ENCODE peak calls at places on chromosome 22, in five cellular contexts. A is stomach, K is fibroblast of mammary gland, S is GM13977, Z is cardiac muscle cell. C is an unnamed sample.

GRCh38 chr22:19492504-19493174 is 12.9 kb downstream of the CDC45 start:
- DNase-seq in A (no peak), Z (no peak), K (no peak), S (no peak), C (no peak)

GRCh38 chr22:24383061-24383460 is 44.3 kb upstream of the ADORA2A start:
- DNase-seq in Z (no peak), K (no peak), A (no peak), S (no peak), C (no peak)

GRCh38 chr22:17368727-17369552 is at the start of gene CECR2:
- DNase-seq in S (peak), Z (peak), A (no peak), K (no peak), C (no peak)

GRCh38 chr22:25548866-25549464 is 15.5 kb upstream of the GRK3 start:
- DNase-seq in Z (no peak), S (no peak), A (no peak), K (no peak), C (no peak)

GRCh38 chr22:20013382-20013871 is 3.2 kb downstream of the ARVCF start:
- DNase-seq in A (peak), Z (peak), S (peak), K (peak), C (peak)

GRCh38 chr22:47030143-47030641 is 267.7 kb downstream of the TBC1D22A start:
- DNase-seq in S (no peak), K (peak), Z (no peak), A (no peak), C (no peak)

GRCh38 chr22:19121631-19122142 is 525 bp downstream of the DGCR2 start:
- DNase-seq in S (peak), K (no peak), A (peak), Z (peak), C (peak)

GRCh38 chr22:24187731-24188644 is 6.7 kb downstream of the SUSD2 start:
- DNase-seq in Z (no peak), S (no peak), K (no peak), A (no peak), C (no peak)

GRCh38 chr22:30694638-30695350 is at the start of gene OSBP2:
- DNase-seq in K (no peak), A (peak), S (peak), Z (peak), C (peak)

GRCh38 chr22:19713650-19714319 is 518 bp upstream of the SEPTIN5 start:
- DNase-seq in Z (no peak), K (no peak), S (no peak), A (no peak), C (no peak)

GRCh38 chr22:23714596-23715588 is 24.1 kb downstream of the RGL4 start:
- DNase-seq in Z (no peak), S (no peak), A (no peak), K (no peak), C (no peak)

GRCh38 chr22:19596680-19597398 is 72.6 kb upstream of the CLDN5 start:
- DNase-seq in A (no peak), Z (no peak), K (no peak), S (no peak), C (no peak)

GRCh38 chr22:17258015-17258827 is 39.0 kb upstream of the ADA2 start:
- DNase-seq in S (peak), Z (peak), A (peak), K (no peak), C (peak)

GRCh38 chr22:47797546-47797945 is 1035.1 kb downstream of the TBC1D22A start:
- DNase-seq in S (no peak), A (no peak), K (no peak), Z (no peak), C (no peak)

GRCh38 chr22:31526275-31526674 is 29.9 kb downstream of the SFI1 start:
- DNase-seq in K (no peak), Z (no peak), A (no peak), S (no peak), C (no peak)

GRCh38 chr22:22703715-22704114 is 59.3 kb downstream of the GGTLC2 start:
- DNase-seq in A (no peak), S (no peak), Z (peak), K (peak), C (no peak)

GRCh38 chr22:24325105-24325757 is 54.6 kb downstream of the SPECC1L start:
- DNase-seq in A (no peak), K (peak), S (peak), Z (peak), C (peak)

GRCh38 chr22:48301421-48301820 is 1526.3 kb downstream of the BRD1 start:
- DNase-seq in Z (no peak), A (no peak), S (no peak), K (no peak), C (no peak)

GRCh38 chr22:22745225-22746060 is 101.0 kb downstream of the GGTLC2 start:
- DNase-seq in A (peak), S (peak), K (peak), Z (peak), C (peak)

GRCh38 chr22:40670058-40670457 is 9.2 kb upstream of the MCHR1 start:
- DNase-seq in K (no peak), A (no peak), Z (no peak), S (no peak), C (no peak)

GRCh38 chr22:23036684-23037428 is 33.5 kb upstream of the GNAZ start:
- DNase-seq in K (peak), S (no peak), Z (peak), A (no peak), C (no peak)

GRCh38 chr22:48100685-48101417 is 1338.4 kb downstream of the TBC1D22A start:
- DNase-seq in Z (no peak), S (no peak), K (no peak), A (peak), C (no peak)

GRCh38 chr22:46684706-46685105 is 53.3 kb downstream of the CERK start:
- DNase-seq in S (peak), K (no peak), Z (no peak), A (peak), C (peak)

GRCh38 chr22:48494256-48494967 is 1333.3 kb downstream of the BRD1 start:
- DNase-seq in A (no peak), S (no peak), K (no peak), Z (no peak), C (no peak)

GRCh38 chr22:47921906-47922305 is 1159.5 kb downstream of the TBC1D22A start:
- DNase-seq in S (no peak), A (no peak), Z (no peak), K (no peak), C (no peak)

GRCh38 chr22:46538816-46539163 is 1.4 kb upstream of the CELSR1 start:
- DNase-seq in K (peak), A (no peak), Z (peak), S (no peak), C (no peak)

GRCh38 chr22:46572911-46573780 is 35.7 kb upstream of the CELSR1 start:
- DNase-seq in K (no peak), Z (no peak), S (no peak), A (peak), C (no peak)

GRCh38 chr22:26846645-26847044 is 189.3 kb downstream of the MIAT start:
- DNase-seq in Z (no peak), S (no peak), A (no peak), K (no peak), C (no peak)

GRCh38 chr22:29702931-29703594 is 16.7 kb upstream of the CABP7 start:
- DNase-seq in A (no peak), Z (no peak), S (peak), K (no peak), C (no peak)

GRCh38 chr22:17431179-17431578 is 61.9 kb downstream of the CECR2 start:
- DNase-seq in K (peak), A (no peak), S (no peak), Z (no peak), C (no peak)

GRCh38 chr22:24046024-24046423 is 34.9 kb downstream of the CABIN1 start:
- DNase-seq in S (no peak), Z (no peak), A (no peak), K (peak), C (no peak)

GRCh38 chr22:49970528-49971231 is 10.1 kb downstream of the PIM3 start:
- DNase-seq in K (peak), S (peak), Z (peak), A (peak), C (peak)
- TF ChIP-seq CTCF in K (no peak), S (peak), Z (no peak), A (no peak), C (no peak)

GRCh38 chr22:32644252-32645100 is 157.0 kb upstream of the TIMP3 start:
- DNase-seq in K (no peak), S (no peak), Z (peak), A (peak), C (no peak)
- TF ChIP-seq CTCF in K (no peak), S (no peak), Z (no peak), A (no peak), C (no peak)

GRCh38 chr22:41688365-41689211 is at the start of gene SNU13:
- DNase-seq in A (peak), Z (peak), S (peak), K (peak), C (peak)
- TF ChIP-seq CTCF in A (no peak), Z (no peak), S (no peak), K (no peak), C (no peak)

GRCh38 chr22:44351685-44352377 is 39.1 kb upstream of the SHISAL1 start:
- DNase-seq in Z (peak), K (peak), A (no peak), S (no peak), C (no peak)
- TF ChIP-seq CTCF in Z (no peak), K (no peak), A (no peak), S (no peak), C (no peak)

GRCh38 chr22:43094085-43094484 is 4.9 kb upstream of the TTLL1 start:
- DNase-seq in K (no peak), Z (no peak), A (peak), S (no peak), C (no peak)
- TF ChIP-seq CTCF in K (no peak), Z (no peak), A (no peak), S (no peak), C (no peak)

DNA sequence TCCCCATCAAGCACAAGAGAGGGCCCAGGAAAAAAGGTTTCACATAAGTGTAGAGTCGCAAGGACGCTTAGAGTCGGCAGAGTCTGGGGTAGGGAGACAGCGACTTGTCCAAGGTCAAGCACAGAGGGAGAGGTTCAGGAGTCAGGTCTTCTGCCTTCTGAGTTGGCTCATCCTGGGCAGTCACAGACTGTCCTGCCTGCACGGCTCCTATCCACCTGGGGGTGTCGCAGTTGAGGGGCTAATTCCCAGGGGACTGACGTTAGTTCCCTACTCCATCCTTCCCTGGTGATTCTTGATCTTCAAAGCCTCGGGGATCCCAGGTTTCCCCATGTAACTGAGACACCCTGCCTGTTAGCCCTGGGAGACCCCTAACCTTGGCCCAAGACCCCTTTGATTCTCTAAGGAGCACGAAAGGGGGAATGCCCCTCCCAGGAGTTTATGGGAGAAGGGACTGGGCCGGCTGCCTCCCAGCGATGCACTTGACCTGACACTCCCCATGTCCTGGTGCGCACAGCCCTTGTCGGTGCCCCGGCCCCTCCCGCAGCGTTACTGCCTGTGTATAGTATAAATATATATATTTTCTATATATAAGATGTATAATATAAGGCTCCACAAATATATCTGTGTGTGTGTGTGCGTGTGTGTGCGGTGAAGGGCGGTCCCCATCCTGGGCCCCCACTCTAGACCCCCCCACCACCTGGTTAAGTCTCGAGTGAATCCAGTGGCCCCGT is 14.7 kb upstream of the TAB1 start:
- DNase-seq in K (no peak), S (no peak), A (no peak), Z (peak), C (peak)
- TF ChIP-seq CTCF in K (peak), S (no peak), A (no peak), Z (peak), C (no peak)

GRCh38 chr22:45335021-45335818 is 25.5 kb downstream of the FAM118A start:
- DNase-seq in K (no peak), Z (no peak), A (no peak), S (no peak), C (no peak)
- TF ChIP-seq CTCF in K (no peak), Z (no peak), A (no peak), S (no peak), C (no peak)

GRCh38 chr22:37160037-37160436 is 10.3 kb upstream of the IL2RB start:
- DNase-seq in A (no peak), S (no peak), Z (no peak), K (no peak), C (no peak)
- TF ChIP-seq CTCF in A (no peak), S (no peak), Z (no peak), K (no peak), C (no peak)

DNA sequence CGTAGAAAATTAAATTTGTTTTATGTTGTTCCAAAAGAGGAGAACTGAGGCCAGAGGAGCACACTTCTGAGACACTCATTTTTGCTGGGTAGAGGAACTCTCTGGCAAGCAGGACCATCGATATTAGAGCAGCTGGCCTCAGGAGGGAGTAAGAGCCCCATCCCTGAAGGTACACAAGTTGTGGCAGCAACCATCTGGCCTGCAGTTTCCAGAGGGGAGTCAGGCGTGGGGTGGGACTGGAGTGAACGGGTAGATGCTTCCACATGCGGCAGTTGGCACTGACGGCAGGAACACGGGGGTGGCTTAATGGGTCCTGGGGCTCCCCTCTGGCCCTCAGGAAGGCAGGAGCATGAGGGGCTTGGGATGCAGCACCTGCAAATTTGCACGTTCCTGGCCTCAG is 13.2 kb upstream of the SSTR3 start:
- DNase-seq in S (no peak), K (no peak), Z (no peak), A (no peak), C (no peak)
- TF ChIP-seq CTCF in S (peak), K (peak), Z (no peak), A (no peak), C (peak)

GRCh38 chr22:28440517-28441366 is 238.9 kb downstream of the TTC28 start:
- DNase-seq in S (no peak), A (no peak), Z (peak), K (peak), C (no peak)
- TF ChIP-seq CTCF in S (no peak), A (no peak), Z (peak), K (peak), C (no peak)